ENCODE peak calls at places on chromosomes 6 and 20, in five cellular contexts. I is Kasumi-1; U is activated T-helper 1 cell treated with anti-CD3 and anti-CD28 coated beads, Interleukin-12 subunit alpha, Interleukin-12 subunit beta, Interleukin-2, Interleukin-4 antibody, amounts not matched to agents 30 ng/mL and 10 ng/mL and 1 ng/mL, durations not matched to agents 14 hours and 24 hours and 36 hours; C is MV-4-11; K is NCI-H510A. G is an unnamed sample.
A peak's percentile ranks its signal among the peaks of the same experiment; 100 is the strongest.

GRCh38 chr6:40950986-40951730 is 87.9 kb downstream of the UNC5CL start:
- DNase-seq in I (no peak), U (no peak), C (no peak), K (no peak), G (no peak)

GRCh38 chr6:105111871-105112270 is 67.9 kb downstream of the POPDC3 start:
- DNase-seq in I (no peak), U (no peak), C (no peak), K (no peak), G (no peak)

GRCh38 chr6:2749972-2750600 is 636 bp downstream of the MYLK4 start:
- DNase-seq in I (peak; percentile 78), U (peak; percentile 42), C (peak; percentile 66), K (no peak), G (peak; percentile 75)

GRCh38 chr20:48965189-48965910 is 43.8 kb downstream of the ARFGEF2 start:
- DNase-seq in I (no peak), U (no peak), C (no peak), K (no peak), G (no peak)

GRCh38 chr6:4587171-4587570 is 189.0 kb upstream of the CDYL start:
- DNase-seq in I (no peak), U (no peak), C (no peak), K (no peak), G (no peak)

GRCh38 chr20:38751360-38751976 is 3.2 kb downstream of the ACTR5 start:
- DNase-seq in I (peak; percentile 56), U (no peak), C (peak; percentile 23), K (no peak), G (peak; percentile 17)

GRCh38 chr6:3627501-3627900 is 124.0 kb downstream of the PXDC1 start:
- DNase-seq in I (no peak), U (no peak), C (no peak), K (no peak), G (no peak)

GRCh38 chr6:167827062-167827587 is 414 bp downstream of the AFDN start:
- DNase-seq in I (no peak), U (no peak), C (peak; percentile 10), K (no peak), G (peak; percentile 56)

GRCh38 chr6:166760288-166760687 is 133.2 kb upstream of the RPS6KA2 start:
- DNase-seq in I (no peak), U (peak; percentile 31), C (no peak), K (no peak), G (no peak)

GRCh38 chr6:12962529-12962928 is 246.0 kb downstream of the PHACTR1 start:
- DNase-seq in I (no peak), U (no peak), C (peak; percentile 86), K (no peak), G (no peak)

GRCh38 chr6:45900808-45901752 is 114.6 kb downstream of the CLIC5 start:
- DNase-seq in I (no peak), U (no peak), C (no peak), K (no peak), G (no peak)

GRCh38 chr6:26025894-26026832 is 61.1 kb upstream of the HFE start:
- DNase-seq in I (peak; percentile 93), U (peak; percentile 88), C (peak; percentile 94), K (peak; percentile 91), G (peak; percentile 87)

GRCh38 chr6:52603000-52603795 is 26.3 kb upstream of the TRAM2 start:
- DNase-seq in I (peak; percentile 17), U (no peak), C (no peak), K (no peak), G (no peak)

GRCh38 chr6:161033667-161034066 is 42.1 kb downstream of the MAP3K4 start:
- DNase-seq in I (no peak), U (no peak), C (no peak), K (no peak), G (no peak)

GRCh38 chr20:16178671-16179070 is 394.6 kb downstream of the KIF16B start:
- DNase-seq in I (no peak), U (no peak), C (no peak), K (no peak), G (peak; percentile 56)

GRCh38 chr6:82441047-82441770 is 77.6 kb downstream of the TPBG start:
- DNase-seq in I (no peak), U (no peak), C (no peak), K (no peak), G (no peak)

GRCh38 chr6:32188381-32189081 is 1.5 kb downstream of the PBX2 start:
- DNase-seq in I (no peak), U (no peak), C (no peak), K (no peak), G (peak; percentile 49)

GRCh38 chr6:38912378-38912777 is 136.2 kb upstream of the GLP1R start:
- DNase-seq in I (no peak), U (no peak), C (no peak), K (no peak), G (no peak)

GRCh38 chr6:55953384-55953783 is 78.0 kb upstream of the BMP5 start:
- DNase-seq in I (peak; percentile 52), U (no peak), C (peak; percentile 5), K (no peak), G (no peak)

GRCh38 chr6:155026366-155027045 is 31.4 kb downstream of the TIAM2 start:
- DNase-seq in I (no peak), U (no peak), C (no peak), K (no peak), G (no peak)

GRCh38 chr6:169048806-169049205 is 204.8 kb downstream of the THBS2 start:
- DNase-seq in I (no peak), U (no peak), C (peak; percentile 14), K (no peak), G (no peak)

GRCh38 chr6:3750324-3751018 is 1.0 kb downstream of the PXDC1 start:
- DNase-seq in I (no peak), U (no peak), C (no peak), K (no peak), G (peak; percentile 63)

GRCh38 chr6:148054219-148054618 is 288.4 kb upstream of the SASH1 start:
- DNase-seq in I (no peak), U (no peak), C (no peak), K (no peak), G (no peak)